ENCODE peak calls at places on chromosomes 16 and 17, in nine cellular contexts. One of them, this sample, is unnamed.

GRCh38 chr17:62823111-62823895 is 15.2 kb upstream of the MARCHF10 start:
- DNase-seq in IMR-90: no peak
- DNase-seq in GM12878: no peak
- DNase-seq in neural progenitor cell: no peak
- DNase-seq in K562: no peak
- DNase-seq in endodermal cell: peak
- DNase-seq in PC-3: peak
- DNase-seq in GM23248: peak
- DNase-seq in adipocyte: no peak
- DNase-seq in this sample: no peak

GRCh38 chr16:87707097-87707496 is 58.7 kb downstream of the KLHDC4 start:
- DNase-seq in IMR-90: no peak
- DNase-seq in GM12878: no peak
- DNase-seq in neural progenitor cell: peak
- DNase-seq in K562: no peak
- DNase-seq in endodermal cell: peak
- DNase-seq in PC-3: no peak
- DNase-seq in GM23248: no peak
- DNase-seq in adipocyte: no peak
- DNase-seq in this sample: no peak

GRCh38 chr16:12057276-12057675 is 80.7 kb downstream of the SNX29 start:
- DNase-seq in IMR-90: peak
- DNase-seq in GM12878: no peak
- DNase-seq in neural progenitor cell: no peak
- DNase-seq in K562: no peak
- DNase-seq in endodermal cell: no peak
- DNase-seq in PC-3: no peak
- DNase-seq in GM23248: peak
- DNase-seq in adipocyte: peak
- DNase-seq in this sample: no peak

GRCh38 chr16:89723279-89724250 is 2.2 kb downstream of the ZNF276 start:
- DNase-seq in IMR-90: peak
- DNase-seq in GM12878: no peak
- DNase-seq in neural progenitor cell: no peak
- DNase-seq in K562: no peak
- DNase-seq in endodermal cell: no peak
- DNase-seq in PC-3: no peak
- DNase-seq in GM23248: peak
- DNase-seq in adipocyte: no peak
- DNase-seq in this sample: no peak

GRCh38 chr17:68296217-68297140 is 5.2 kb downstream of the ARSG start:
- DNase-seq in IMR-90: no peak
- DNase-seq in GM12878: no peak
- DNase-seq in neural progenitor cell: no peak
- DNase-seq in K562: no peak
- DNase-seq in endodermal cell: no peak
- DNase-seq in PC-3: no peak
- DNase-seq in GM23248: peak
- DNase-seq in adipocyte: no peak
- DNase-seq in this sample: no peak

GRCh38 chr16:29007865-29008593 is 23.2 kb downstream of the LAT start:
- DNase-seq in IMR-90: peak
- DNase-seq in GM12878: no peak
- DNase-seq in neural progenitor cell: no peak
- DNase-seq in K562: peak
- DNase-seq in endodermal cell: no peak
- DNase-seq in PC-3: peak
- DNase-seq in GM23248: peak
- DNase-seq in adipocyte: no peak
- DNase-seq in this sample: no peak

GRCh38 chr17:53633856-53634255 is 188.9 kb upstream of the KIF2B start:
- DNase-seq in IMR-90: no peak
- DNase-seq in GM12878: no peak
- DNase-seq in neural progenitor cell: no peak
- DNase-seq in K562: no peak
- DNase-seq in endodermal cell: no peak
- DNase-seq in PC-3: no peak
- DNase-seq in GM23248: no peak
- DNase-seq in adipocyte: no peak
- DNase-seq in this sample: no peak

GRCh38 chr17:73769480-73769879 is 125.2 kb upstream of the SDK2 start:
- DNase-seq in IMR-90: no peak
- DNase-seq in GM12878: no peak
- DNase-seq in neural progenitor cell: no peak
- DNase-seq in K562: no peak
- DNase-seq in endodermal cell: no peak
- DNase-seq in PC-3: no peak
- DNase-seq in GM23248: peak
- DNase-seq in adipocyte: no peak
- DNase-seq in this sample: no peak

GRCh38 chr17:9842057-9842758 is 16.5 kb downstream of the GLP2R start:
- DNase-seq in IMR-90: peak
- DNase-seq in GM12878: no peak
- DNase-seq in neural progenitor cell: no peak
- DNase-seq in K562: no peak
- DNase-seq in endodermal cell: peak
- DNase-seq in PC-3: peak
- DNase-seq in GM23248: peak
- DNase-seq in adipocyte: peak
- DNase-seq in this sample: no peak

GRCh38 chr17:42304187-42305030 is 16.1 kb downstream of the STAT5A start:
- DNase-seq in IMR-90: no peak
- DNase-seq in GM12878: no peak
- DNase-seq in neural progenitor cell: no peak
- DNase-seq in K562: no peak
- DNase-seq in endodermal cell: no peak
- DNase-seq in PC-3: no peak
- DNase-seq in GM23248: no peak
- DNase-seq in adipocyte: no peak
- DNase-seq in this sample: no peak
- H3K9ac ChIP-seq in IMR-90: no peak
- H3K9ac ChIP-seq in GM12878: no peak
- H3K9ac ChIP-seq in neural progenitor cell: no peak
- H3K9ac ChIP-seq in K562: peak
- H3K9ac ChIP-seq in endodermal cell: no peak
- H3K9ac ChIP-seq in PC-3: no peak
- H3K9ac ChIP-seq in GM23248: no peak
- H3K9ac ChIP-seq in adipocyte: no peak
- H3K9ac ChIP-seq in this sample: no peak

GRCh38 chr16:73871076-73871475 is 425.5 kb upstream of the PSMD7 start:
- DNase-seq in IMR-90: no peak
- DNase-seq in GM12878: no peak
- DNase-seq in neural progenitor cell: no peak
- DNase-seq in K562: no peak
- DNase-seq in endodermal cell: no peak
- DNase-seq in PC-3: no peak
- DNase-seq in GM23248: no peak
- DNase-seq in adipocyte: no peak
- DNase-seq in this sample: no peak
- H3K9ac ChIP-seq in IMR-90: no peak
- H3K9ac ChIP-seq in GM12878: no peak
- H3K9ac ChIP-seq in neural progenitor cell: no peak
- H3K9ac ChIP-seq in K562: no peak
- H3K9ac ChIP-seq in endodermal cell: no peak
- H3K9ac ChIP-seq in PC-3: no peak
- H3K9ac ChIP-seq in GM23248: no peak
- H3K9ac ChIP-seq in adipocyte: no peak
- H3K9ac ChIP-seq in this sample: no peak

DNA sequence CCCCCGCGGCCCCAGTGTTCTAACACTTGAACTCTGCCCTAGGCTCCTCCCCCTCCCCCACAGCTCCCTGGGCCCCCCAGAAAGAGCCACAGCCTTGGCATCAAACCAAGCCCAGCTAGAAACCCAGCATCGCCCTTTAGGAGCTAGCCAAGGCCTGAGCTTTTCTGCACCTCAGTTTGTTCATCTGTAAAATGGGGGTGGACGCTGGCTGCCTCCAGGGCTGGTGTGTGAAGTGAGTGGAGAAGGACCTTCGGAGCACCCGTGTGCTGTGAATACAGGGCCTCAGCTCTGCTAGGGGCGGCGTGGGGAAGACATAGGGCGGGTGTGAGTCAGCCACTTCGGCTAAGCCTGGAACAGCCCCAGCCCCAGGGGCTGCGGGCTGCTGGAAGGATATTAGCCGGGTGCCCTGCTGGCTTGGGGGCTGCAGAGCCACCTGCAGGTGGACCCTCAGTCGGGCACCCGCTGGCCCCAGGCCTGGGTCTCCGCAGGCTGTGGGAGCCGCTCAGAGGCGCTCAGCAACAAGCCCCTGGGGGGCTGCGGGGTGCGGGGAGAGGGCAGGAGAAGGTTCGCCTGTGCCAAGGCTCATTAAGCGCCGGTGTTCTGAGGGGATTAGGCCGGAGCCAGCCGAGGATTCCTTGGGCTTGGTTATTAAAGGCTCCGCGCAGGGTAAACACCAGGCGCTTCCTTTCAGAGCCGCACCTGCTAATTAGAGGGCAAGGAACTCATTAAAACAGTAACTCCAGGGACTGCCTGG is 217.0 kb upstream of the CIBAR2 start:
- DNase-seq in IMR-90: peak
- DNase-seq in GM12878: no peak
- DNase-seq in neural progenitor cell: peak
- DNase-seq in K562: no peak
- DNase-seq in endodermal cell: peak
- DNase-seq in PC-3: no peak
- DNase-seq in GM23248: peak
- DNase-seq in adipocyte: peak
- DNase-seq in this sample: peak
- H3K9ac ChIP-seq in IMR-90: no peak
- H3K9ac ChIP-seq in GM12878: no peak
- H3K9ac ChIP-seq in neural progenitor cell: no peak
- H3K9ac ChIP-seq in K562: peak
- H3K9ac ChIP-seq in endodermal cell: peak
- H3K9ac ChIP-seq in PC-3: no peak
- H3K9ac ChIP-seq in GM23248: no peak
- H3K9ac ChIP-seq in adipocyte: peak
- H3K9ac ChIP-seq in this sample: peak

DNA sequence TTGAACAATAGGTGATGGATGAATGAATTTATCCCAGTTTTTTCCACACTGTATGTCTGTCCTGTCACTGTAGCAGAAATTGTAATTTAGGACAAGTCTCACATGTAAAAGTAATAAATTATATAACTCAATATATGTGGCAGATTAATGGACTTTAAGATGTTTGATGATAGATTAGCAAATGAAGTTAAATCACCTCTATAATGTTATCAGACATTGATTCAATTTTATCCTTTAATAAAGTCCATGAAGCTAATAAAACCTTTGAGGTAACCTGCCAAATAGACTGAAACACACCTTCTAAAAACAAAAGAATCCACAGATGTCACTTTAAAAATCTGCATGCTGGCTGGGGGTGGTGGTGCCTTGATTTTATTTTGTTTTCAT is 83.3 kb upstream of the CORO6 start:
- DNase-seq in IMR-90: no peak
- DNase-seq in GM12878: no peak
- DNase-seq in neural progenitor cell: no peak
- DNase-seq in K562: no peak
- DNase-seq in endodermal cell: no peak
- DNase-seq in PC-3: no peak
- DNase-seq in GM23248: no peak
- DNase-seq in adipocyte: no peak
- DNase-seq in this sample: no peak
- H3K9ac ChIP-seq in IMR-90: no peak
- H3K9ac ChIP-seq in GM12878: peak
- H3K9ac ChIP-seq in neural progenitor cell: no peak
- H3K9ac ChIP-seq in K562: no peak
- H3K9ac ChIP-seq in endodermal cell: no peak
- H3K9ac ChIP-seq in PC-3: no peak
- H3K9ac ChIP-seq in GM23248: no peak
- H3K9ac ChIP-seq in adipocyte: peak
- H3K9ac ChIP-seq in this sample: no peak

GRCh38 chr17:48588519-48588918 is 1.5 kb downstream of the HOXB3 start:
- DNase-seq in IMR-90: peak
- DNase-seq in GM12878: no peak
- DNase-seq in neural progenitor cell: no peak
- DNase-seq in K562: no peak
- DNase-seq in endodermal cell: no peak
- DNase-seq in PC-3: no peak
- DNase-seq in GM23248: peak
- DNase-seq in adipocyte: no peak
- DNase-seq in this sample: no peak
- H3K9ac ChIP-seq in IMR-90: peak
- H3K9ac ChIP-seq in GM12878: no peak
- H3K9ac ChIP-seq in neural progenitor cell: no peak
- H3K9ac ChIP-seq in K562: no peak
- H3K9ac ChIP-seq in endodermal cell: no peak
- H3K9ac ChIP-seq in PC-3: no peak
- H3K9ac ChIP-seq in GM23248: no peak
- H3K9ac ChIP-seq in adipocyte: no peak
- H3K9ac ChIP-seq in this sample: no peak

GRCh38 chr17:4480929-4481898 is 17.5 kb upstream of the SPNS2 start:
- DNase-seq in IMR-90: no peak
- DNase-seq in GM12878: no peak
- DNase-seq in neural progenitor cell: no peak
- DNase-seq in K562: no peak
- DNase-seq in endodermal cell: no peak
- DNase-seq in PC-3: no peak
- DNase-seq in GM23248: no peak
- DNase-seq in adipocyte: no peak
- DNase-seq in this sample: no peak
- H3K9ac ChIP-seq in IMR-90: no peak
- H3K9ac ChIP-seq in GM12878: peak
- H3K9ac ChIP-seq in neural progenitor cell: no peak
- H3K9ac ChIP-seq in K562: peak
- H3K9ac ChIP-seq in endodermal cell: no peak
- H3K9ac ChIP-seq in PC-3: no peak
- H3K9ac ChIP-seq in GM23248: no peak
- H3K9ac ChIP-seq in adipocyte: no peak
- H3K9ac ChIP-seq in this sample: no peak